ENCODE peak calls at places on chromosomes 11 and 22, in six cellular contexts. M, U, C, X, D and Q are unnamed samples.
A peak's percentile ranks its signal among the peaks of the same experiment; 100 is the strongest.

GRCh38 chr11:111064118-111064517 is 181.4 kb upstream of the POU2AF2 start:
- DNase-seq in M (no peak), U (no peak), C (no peak), X (no peak), D (no peak), Q (no peak)

GRCh38 chr11:108223449-108224149 is 732 bp downstream of the ATM start:
- DNase-seq in M (no peak), U (peak; percentile 66), C (no peak), X (no peak), D (peak; percentile 43), Q (no peak)

GRCh38 chr11:45798793-45799441 is 6.0 kb upstream of the SLC35C1 start:
- DNase-seq in M (peak; percentile 44), U (no peak), C (no peak), X (peak; percentile 55), D (no peak), Q (no peak)

GRCh38 chr22:17729561-17729960 is 44.7 kb downstream of the BID start:
- DNase-seq in M (no peak), U (no peak), C (no peak), X (no peak), D (no peak), Q (no peak)

GRCh38 chr11:834371-835316 is 1.9 kb downstream of the CD151 start:
- DNase-seq in M (peak; percentile 88), U (no peak), C (peak; percentile 76), X (peak; percentile 55), D (no peak), Q (no peak)

GRCh38 chr11:75107187-75107586 is 10.5 kb upstream of the OR2AT4 start:
- DNase-seq in M (no peak), U (no peak), C (no peak), X (no peak), D (no peak), Q (no peak)

GRCh38 chr11:624705-625635 is at the start of gene CDHR5:
- DNase-seq in M (no peak), U (no peak), C (no peak), X (no peak), D (no peak), Q (no peak)

GRCh38 chr11:17786824-17787525 is 52.4 kb downstream of the KCNC1 start:
- DNase-seq in M (no peak), U (no peak), C (no peak), X (no peak), D (no peak), Q (no peak)

GRCh38 chr11:129813216-129813791 is 2.3 kb upstream of the TMEM45B start:
- DNase-seq in M (no peak), U (no peak), C (no peak), X (no peak), D (no peak), Q (no peak)

GRCh38 chr11:68357568-68357967 is 45.2 kb downstream of the LRP5 start:
- DNase-seq in M (no peak), U (no peak), C (no peak), X (peak; percentile 42), D (no peak), Q (no peak)

GRCh38 chr11:14107071-14107470 is 144.5 kb downstream of the SPON1 start:
- DNase-seq in M (no peak), U (no peak), C (no peak), X (no peak), D (no peak), Q (no peak)

GRCh38 chr22:47374901-47375575 is 612.6 kb downstream of the TBC1D22A start:
- DNase-seq in M (no peak), U (no peak), C (no peak), X (no peak), D (no peak), Q (no peak)

GRCh38 chr22:47376322-47376700 is 613.9 kb downstream of the TBC1D22A start:
- DNase-seq in M (no peak), U (no peak), C (no peak), X (no peak), D (no peak), Q (no peak)

GRCh38 chr22:47374273-47374771 is 611.9 kb downstream of the TBC1D22A start:
- DNase-seq in M (no peak), U (no peak), C (no peak), X (no peak), D (no peak), Q (no peak)

GRCh38 chr22:47376901-47377520 is 614.6 kb downstream of the TBC1D22A start:
- DNase-seq in M (no peak), U (no peak), C (no peak), X (no peak), D (no peak), Q (no peak)

DNA sequence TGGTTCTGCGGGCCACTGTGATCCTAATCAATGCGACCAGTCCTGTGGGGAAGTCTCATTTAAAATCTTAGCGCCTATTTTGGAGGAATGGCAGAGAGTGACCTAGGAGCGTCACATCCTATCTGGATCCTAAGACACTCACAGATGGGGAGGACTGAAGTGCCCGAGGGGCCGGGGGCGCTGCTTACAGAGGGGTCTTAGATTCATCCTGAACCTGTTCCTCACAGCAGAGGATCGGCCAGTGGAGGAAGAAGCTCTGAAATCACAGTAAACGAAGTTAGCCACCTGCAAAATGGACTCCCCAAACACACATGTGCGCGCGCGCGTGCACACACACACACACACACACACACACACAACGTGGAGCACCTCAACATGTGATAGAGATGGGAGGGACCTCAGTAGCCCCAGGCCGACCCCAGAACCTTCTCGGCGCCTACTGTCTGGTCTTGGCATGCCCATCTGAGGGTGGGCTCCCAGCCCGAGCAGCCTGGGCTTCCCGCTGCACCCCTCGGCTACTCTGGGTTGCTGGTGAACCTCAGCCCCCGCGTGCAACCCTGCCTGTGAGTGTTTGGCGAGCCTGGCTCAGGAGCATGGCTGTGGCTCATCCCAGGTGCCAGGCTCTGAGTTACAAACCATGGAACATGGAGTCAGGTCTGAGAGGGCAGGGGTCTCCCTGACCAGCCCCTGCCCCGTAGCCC is 613.3 kb downstream of the TBC1D22A start:
- DNase-seq in M (no peak), U (no peak), C (no peak), X (no peak), D (no peak), Q (no peak)
- H3K9me3 ChIP-seq in M (no peaks in the 10 kb centered on the region), U (no peaks in the 10 kb centered on the region), C (no peaks in the 10 kb centered on the region), X (no peaks in the 10 kb centered on the region), D (no peaks in the 10 kb centered on the region), Q (no peaks in the 10 kb centered on the region)

DNA sequence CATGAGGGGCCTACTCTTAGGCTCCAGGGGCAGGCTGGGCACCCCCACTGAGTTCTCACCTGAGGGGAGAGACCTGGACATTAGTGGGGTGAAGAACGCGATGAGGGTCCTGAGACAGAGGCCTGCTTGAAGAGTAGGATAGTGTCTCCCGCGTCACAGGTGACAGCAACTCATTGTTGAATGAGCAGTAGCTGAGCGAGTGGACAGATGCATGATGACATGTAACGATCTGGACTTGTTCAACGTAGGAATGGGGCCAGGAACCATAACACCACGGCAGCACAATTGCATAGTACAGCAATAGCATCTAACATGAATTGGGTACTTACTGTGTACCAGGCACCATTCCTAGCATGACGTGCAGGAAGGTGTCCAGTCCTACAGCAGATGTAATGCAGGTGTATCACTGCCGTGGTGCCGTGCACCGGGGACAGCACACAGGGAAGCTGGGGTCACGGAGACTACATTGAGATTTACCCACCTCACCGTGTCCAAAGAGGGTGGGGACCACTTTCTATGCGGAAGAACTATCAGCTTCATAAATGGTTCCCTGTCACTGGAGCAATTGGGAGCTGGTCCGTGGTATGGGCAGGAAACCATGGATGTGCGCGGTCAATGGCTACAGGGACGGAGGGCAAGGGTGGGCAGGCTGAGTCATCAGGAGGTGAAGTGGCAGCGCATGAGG is 1019.1 kb downstream of the TBC1D22A start:
- DNase-seq in M (no peak), U (no peak), C (no peak), X (no peak), D (no peak), Q (no peak)
- H3K9me3 ChIP-seq in M (no peaks in the 10 kb centered on the region), U (no peaks in the 10 kb centered on the region), C (no peaks in the 10 kb centered on the region), X (no peaks in the 10 kb centered on the region), D (no peaks in the 10 kb centered on the region), Q (no peaks in the 10 kb centered on the region)

DNA sequence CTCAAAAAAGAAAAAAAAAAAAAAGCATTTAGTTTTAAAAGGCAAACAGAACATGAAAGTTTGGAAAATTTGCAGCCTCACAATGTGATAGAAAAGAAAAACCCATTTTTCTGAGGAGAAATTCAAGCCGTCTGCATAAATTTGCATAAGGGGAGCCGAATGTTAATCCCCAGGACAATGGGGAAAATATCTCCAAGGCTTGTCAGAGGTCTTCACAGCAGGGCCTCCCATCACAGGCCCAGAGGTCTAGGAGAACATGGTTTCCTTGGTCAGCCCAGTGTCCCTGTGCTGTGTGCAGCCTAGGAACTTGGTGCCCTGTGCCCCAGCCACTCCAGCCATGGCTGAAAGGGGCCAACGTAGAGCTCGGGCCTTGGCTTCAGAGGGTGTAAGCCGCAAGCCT is 109.1 kb downstream of the TRIM44 start:
- DNase-seq in M (no peak), U (no peak), C (no peak), X (no peak), D (no peak), Q (no peak)
- H3K9me3 ChIP-seq in M (no peaks in the 10 kb centered on the region), U (no peaks in the 10 kb centered on the region), C (no peaks in the 10 kb centered on the region), X (no peaks in the 10 kb centered on the region), D (no peaks in the 10 kb centered on the region), Q (no peaks in the 10 kb centered on the region)

DNA sequence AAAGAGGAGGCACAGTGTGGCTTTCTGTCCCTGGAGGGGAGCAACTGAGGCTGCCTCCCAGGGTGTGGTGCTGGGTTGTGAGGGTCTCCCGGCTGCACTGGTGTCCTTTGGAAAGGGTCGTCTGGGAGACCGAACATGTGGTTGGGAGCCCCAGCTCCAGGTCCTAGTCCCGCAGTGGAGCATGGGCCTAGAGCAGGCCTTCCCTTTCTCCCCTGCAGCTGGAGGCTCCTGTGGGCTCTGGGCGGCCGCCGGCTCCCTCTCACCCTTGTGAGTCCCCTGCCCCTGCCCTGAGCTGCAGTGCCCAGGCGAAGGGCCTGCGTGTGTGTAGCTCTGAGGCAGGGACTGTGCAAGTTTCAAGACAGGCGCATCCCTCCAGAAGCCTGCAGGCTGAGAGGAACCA is 1492.7 kb downstream of the BRD1 start:
- DNase-seq in M (no peak), U (no peak), C (no peak), X (no peak), D (no peak), Q (no peak)
- H3K9me3 ChIP-seq in M (no peaks in the 10 kb centered on the region), U (no peaks in the 10 kb centered on the region), C (no peaks in the 10 kb centered on the region), X (no peaks in the 10 kb centered on the region), D (no peaks in the 10 kb centered on the region), Q (no peaks in the 10 kb centered on the region)

GRCh38 chr22:47933226-47933625 is 1170.8 kb downstream of the TBC1D22A start:
- DNase-seq in M (peak; percentile 16), U (no peak), C (no peak), X (no peak), D (no peak), Q (no peak)
- H3K9me3 ChIP-seq in M (peaks cover 5% of the 10 kb centered on the region), U (no peaks in the 10 kb centered on the region), C (peaks cover 3% of the 10 kb centered on the region), X (no peaks in the 10 kb centered on the region), D (no peaks in the 10 kb centered on the region), Q (peaks cover 2% of the 10 kb centered on the region)

DNA sequence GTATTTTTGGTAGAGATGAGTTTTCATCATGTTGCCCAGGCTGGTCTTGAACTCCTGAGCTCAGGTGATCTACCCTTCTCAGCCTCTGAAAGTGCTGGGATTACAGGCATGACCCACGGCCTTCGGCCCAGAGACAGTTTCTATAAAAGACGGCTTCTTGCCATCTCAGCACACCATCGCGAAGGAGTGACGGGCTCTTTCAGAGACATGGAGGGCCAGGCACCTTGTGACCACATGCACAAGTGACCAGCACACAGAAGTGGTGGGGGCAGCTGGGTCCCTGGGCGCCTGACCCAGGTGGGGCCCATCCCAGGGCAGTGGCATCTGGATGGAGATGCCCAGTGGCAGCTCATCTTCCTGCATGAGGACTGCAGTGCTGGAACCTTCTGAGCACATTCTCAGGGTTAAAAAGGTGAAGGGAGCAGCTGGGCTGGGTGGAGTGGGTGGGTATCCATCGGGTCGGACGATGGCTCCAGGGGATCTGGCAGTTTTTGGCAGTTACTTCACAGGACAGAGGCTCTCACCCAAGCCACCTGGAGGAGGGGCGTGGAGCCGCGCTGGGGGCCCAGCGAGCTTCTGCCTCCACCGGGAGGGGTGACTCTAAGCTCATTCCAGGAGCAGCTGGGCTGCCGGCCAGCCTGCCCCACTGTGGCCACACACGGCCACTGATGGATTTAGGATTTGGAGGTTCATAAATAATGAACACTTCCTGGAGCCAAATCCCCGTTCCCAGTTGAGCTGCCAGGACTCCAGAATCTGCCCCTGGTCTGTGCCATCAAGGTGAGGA is 373.0 kb downstream of the CTTN start:
- DNase-seq in M (no peak), U (no peak), C (no peak), X (no peak), D (no peak), Q (no peak)
- H3K9me3 ChIP-seq in M (peaks cover 65% of the 10 kb centered on the region), U (no peaks in the 10 kb centered on the region), C (no peaks in the 10 kb centered on the region), X (no peaks in the 10 kb centered on the region), D (no peaks in the 10 kb centered on the region), Q (no peaks in the 10 kb centered on the region)